ENCODE peak calls at places on chromosomes 7 and 10, in nine cellular contexts. One of them, this sample, is unnamed.

GRCh38 chr7:13407911-13408310 is 581.6 kb downstream of the ETV1 start:
- DNase-seq in upper lobe of right lung: no peak
- DNase-seq in IMR-90: no peak
- DNase-seq in AG10803: no peak
- DNase-seq in GM12865: no peak
- DNase-seq in astrocyte of the spinal cord: no peak
- DNase-seq in Calu3: no peak
- DNase-seq in cardiac muscle cell: no peak
- DNase-seq in astrocyte of the cerebellum: no peak
- DNase-seq in this sample: no peak

GRCh38 chr10:43249962-43250624 is 16.8 kb downstream of the RASGEF1A start:
- DNase-seq in upper lobe of right lung: peak; percentile 54
- DNase-seq in IMR-90: no peak
- DNase-seq in AG10803: no peak
- DNase-seq in GM12865: no peak
- DNase-seq in astrocyte of the spinal cord: no peak
- DNase-seq in Calu3: peak; percentile 30
- DNase-seq in cardiac muscle cell: no peak
- DNase-seq in astrocyte of the cerebellum: no peak
- DNase-seq in this sample: no peak

GRCh38 chr10:31426425-31426824 is 107.4 kb downstream of the ZEB1 start:
- DNase-seq in upper lobe of right lung: no peak
- DNase-seq in IMR-90: peak; percentile 94
- DNase-seq in AG10803: peak; percentile 64
- DNase-seq in GM12865: no peak
- DNase-seq in astrocyte of the spinal cord: peak; percentile 89
- DNase-seq in Calu3: no peak
- DNase-seq in cardiac muscle cell: peak; percentile 90
- DNase-seq in astrocyte of the cerebellum: peak; percentile 75
- DNase-seq in this sample: peak; percentile 83

GRCh38 chr10:12685261-12685861 is 316.2 kb downstream of the CCDC3 start:
- DNase-seq in upper lobe of right lung: no peak
- DNase-seq in IMR-90: no peak
- DNase-seq in AG10803: no peak
- DNase-seq in GM12865: no peak
- DNase-seq in astrocyte of the spinal cord: peak; percentile 12
- DNase-seq in Calu3: no peak
- DNase-seq in cardiac muscle cell: no peak
- DNase-seq in astrocyte of the cerebellum: no peak
- DNase-seq in this sample: no peak

GRCh38 chr7:55432937-55433784 is 68.0 kb downstream of the LANCL2 start:
- DNase-seq in upper lobe of right lung: no peak
- DNase-seq in IMR-90: peak; percentile 59
- DNase-seq in AG10803: peak; percentile 47
- DNase-seq in GM12865: peak; percentile 65
- DNase-seq in astrocyte of the spinal cord: peak; percentile 51
- DNase-seq in Calu3: peak; percentile 51
- DNase-seq in cardiac muscle cell: peak; percentile 47
- DNase-seq in astrocyte of the cerebellum: peak; percentile 37
- DNase-seq in this sample: peak; percentile 50

GRCh38 chr7:32611700-32612099 is 116.4 kb downstream of the AVL9 start:
- DNase-seq in upper lobe of right lung: no peak
- DNase-seq in IMR-90: no peak
- DNase-seq in AG10803: no peak
- DNase-seq in GM12865: no peak
- DNase-seq in astrocyte of the spinal cord: no peak
- DNase-seq in Calu3: no peak
- DNase-seq in cardiac muscle cell: no peak
- DNase-seq in astrocyte of the cerebellum: no peak
- DNase-seq in this sample: no peak

GRCh38 chr10:121927361-121927840 is 430 bp downstream of the ATE1 start:
- DNase-seq in upper lobe of right lung: peak; percentile 78
- DNase-seq in IMR-90: peak; percentile 43
- DNase-seq in AG10803: peak; percentile 29
- DNase-seq in GM12865: peak; percentile 58
- DNase-seq in astrocyte of the spinal cord: peak; percentile 47
- DNase-seq in Calu3: peak; percentile 41
- DNase-seq in cardiac muscle cell: peak; percentile 50
- DNase-seq in astrocyte of the cerebellum: no peak
- DNase-seq in this sample: peak; percentile 30

GRCh38 chr7:144384071-144384470 is 19.4 kb downstream of the NOBOX start:
- DNase-seq in upper lobe of right lung: no peak
- DNase-seq in IMR-90: no peak
- DNase-seq in AG10803: no peak
- DNase-seq in GM12865: peak; percentile 56
- DNase-seq in astrocyte of the spinal cord: peak; percentile 28
- DNase-seq in Calu3: peak; percentile 32
- DNase-seq in cardiac muscle cell: peak; percentile 30
- DNase-seq in astrocyte of the cerebellum: no peak
- DNase-seq in this sample: no peak

GRCh38 chr7:23767514-23767913 is 57.5 kb downstream of the STK31 start:
- DNase-seq in upper lobe of right lung: no peak
- DNase-seq in IMR-90: no peak
- DNase-seq in AG10803: no peak
- DNase-seq in GM12865: no peak
- DNase-seq in astrocyte of the spinal cord: no peak
- DNase-seq in Calu3: no peak
- DNase-seq in cardiac muscle cell: no peak
- DNase-seq in astrocyte of the cerebellum: no peak
- DNase-seq in this sample: no peak

GRCh38 chr10:132138596-132138995 is 48.2 kb upstream of the DPYSL4 start:
- DNase-seq in upper lobe of right lung: no peak
- DNase-seq in IMR-90: no peak
- DNase-seq in AG10803: no peak
- DNase-seq in GM12865: no peak
- DNase-seq in astrocyte of the spinal cord: no peak
- DNase-seq in Calu3: no peak
- DNase-seq in cardiac muscle cell: no peak
- DNase-seq in astrocyte of the cerebellum: no peak
- DNase-seq in this sample: no peak

GRCh38 chr10:110218627-110219026 is 11.2 kb downstream of the MXI1 start:
- DNase-seq in upper lobe of right lung: no peak
- DNase-seq in IMR-90: no peak
- DNase-seq in AG10803: no peak
- DNase-seq in GM12865: no peak
- DNase-seq in astrocyte of the spinal cord: no peak
- DNase-seq in Calu3: no peak
- DNase-seq in cardiac muscle cell: no peak
- DNase-seq in astrocyte of the cerebellum: no peak
- DNase-seq in this sample: no peak

GRCh38 chr7:16098585-16099179 is 322.7 kb downstream of the CRPPA start:
- DNase-seq in upper lobe of right lung: no peak
- DNase-seq in IMR-90: peak; percentile 16
- DNase-seq in AG10803: peak; percentile 12
- DNase-seq in GM12865: no peak
- DNase-seq in astrocyte of the spinal cord: peak; percentile 19
- DNase-seq in Calu3: peak; percentile 63
- DNase-seq in cardiac muscle cell: peak; percentile 51
- DNase-seq in astrocyte of the cerebellum: no peak
- DNase-seq in this sample: peak; percentile 33

GRCh38 chr10:12250181-12250580 is 54.2 kb downstream of the CDC123 start:
- DNase-seq in upper lobe of right lung: no peak
- DNase-seq in IMR-90: no peak
- DNase-seq in AG10803: no peak
- DNase-seq in GM12865: no peak
- DNase-seq in astrocyte of the spinal cord: no peak
- DNase-seq in Calu3: no peak
- DNase-seq in cardiac muscle cell: no peak
- DNase-seq in astrocyte of the cerebellum: no peak
- DNase-seq in this sample: no peak

GRCh38 chr7:157488966-157489365 is 152.2 kb downstream of the DNAJB6 start:
- DNase-seq in upper lobe of right lung: no peak
- DNase-seq in IMR-90: no peak
- DNase-seq in AG10803: no peak
- DNase-seq in GM12865: no peak
- DNase-seq in astrocyte of the spinal cord: no peak
- DNase-seq in Calu3: no peak
- DNase-seq in cardiac muscle cell: no peak
- DNase-seq in astrocyte of the cerebellum: no peak
- DNase-seq in this sample: no peak

GRCh38 chr7:42145539-42145938 is 91.5 kb downstream of the GLI3 start:
- DNase-seq in upper lobe of right lung: no peak
- DNase-seq in IMR-90: no peak
- DNase-seq in AG10803: no peak
- DNase-seq in GM12865: no peak
- DNase-seq in astrocyte of the spinal cord: no peak
- DNase-seq in Calu3: no peak
- DNase-seq in cardiac muscle cell: no peak
- DNase-seq in astrocyte of the cerebellum: no peak
- DNase-seq in this sample: no peak
- TF ChIP-seq CTCF in upper lobe of right lung: no peak
- TF ChIP-seq CTCF in IMR-90: no peak
- TF ChIP-seq CTCF in AG10803: no peak
- TF ChIP-seq CTCF in GM12865: no peak
- TF ChIP-seq CTCF in astrocyte of the spinal cord: no peak
- TF ChIP-seq CTCF in Calu3: no peak
- TF ChIP-seq CTCF in cardiac muscle cell: no peak
- TF ChIP-seq CTCF in astrocyte of the cerebellum: no peak
- TF ChIP-seq CTCF in this sample: no peak

GRCh38 chr10:84329094-84329611 is 764 bp downstream of the CCSER2 start:
- DNase-seq in upper lobe of right lung: no peak
- DNase-seq in IMR-90: peak; percentile 59
- DNase-seq in AG10803: peak; percentile 42
- DNase-seq in GM12865: peak; percentile 73
- DNase-seq in astrocyte of the spinal cord: peak; percentile 63
- DNase-seq in Calu3: no peak
- DNase-seq in cardiac muscle cell: peak; percentile 49
- DNase-seq in astrocyte of the cerebellum: no peak
- DNase-seq in this sample: peak; percentile 54
- TF ChIP-seq CTCF in upper lobe of right lung: no peak
- TF ChIP-seq CTCF in IMR-90: no peak
- TF ChIP-seq CTCF in AG10803: no peak
- TF ChIP-seq CTCF in GM12865: no peak
- TF ChIP-seq CTCF in astrocyte of the spinal cord: no peak
- TF ChIP-seq CTCF in Calu3: no peak
- TF ChIP-seq CTCF in cardiac muscle cell: no peak
- TF ChIP-seq CTCF in astrocyte of the cerebellum: no peak
- TF ChIP-seq CTCF in this sample: no peak

GRCh38 chr10:48442809-48443177 is 136.3 kb downstream of the MAPK8 start:
- DNase-seq in upper lobe of right lung: no peak
- DNase-seq in IMR-90: no peak
- DNase-seq in AG10803: no peak
- DNase-seq in GM12865: no peak
- DNase-seq in astrocyte of the spinal cord: no peak
- DNase-seq in Calu3: no peak
- DNase-seq in cardiac muscle cell: no peak
- DNase-seq in astrocyte of the cerebellum: no peak
- DNase-seq in this sample: no peak

GRCh38 chr10:48442090-48442808 is 135.8 kb downstream of the MAPK8 start:
- DNase-seq in upper lobe of right lung: no peak
- DNase-seq in IMR-90: no peak
- DNase-seq in AG10803: no peak
- DNase-seq in GM12865: no peak
- DNase-seq in astrocyte of the spinal cord: no peak
- DNase-seq in Calu3: no peak
- DNase-seq in cardiac muscle cell: no peak
- DNase-seq in astrocyte of the cerebellum: no peak
- DNase-seq in this sample: no peak

GRCh38 chr10:48444861-48445841 is 138.7 kb downstream of the MAPK8 start:
- DNase-seq in upper lobe of right lung: peak; percentile 58
- DNase-seq in IMR-90: no peak
- DNase-seq in AG10803: no peak
- DNase-seq in GM12865: no peak
- DNase-seq in astrocyte of the spinal cord: no peak
- DNase-seq in Calu3: peak; percentile 85
- DNase-seq in cardiac muscle cell: no peak
- DNase-seq in astrocyte of the cerebellum: no peak
- DNase-seq in this sample: no peak

GRCh38 chr10:48445932-48446331 is 139.5 kb downstream of the MAPK8 start:
- DNase-seq in upper lobe of right lung: no peak
- DNase-seq in IMR-90: no peak
- DNase-seq in AG10803: no peak
- DNase-seq in GM12865: no peak
- DNase-seq in astrocyte of the spinal cord: no peak
- DNase-seq in Calu3: no peak
- DNase-seq in cardiac muscle cell: no peak
- DNase-seq in astrocyte of the cerebellum: no peak
- DNase-seq in this sample: no peak

GRCh38 chr10:48444266-48444665 is 137.8 kb downstream of the MAPK8 start:
- DNase-seq in upper lobe of right lung: no peak
- DNase-seq in IMR-90: peak; percentile 51
- DNase-seq in AG10803: peak; percentile 29
- DNase-seq in GM12865: peak; percentile 15
- DNase-seq in astrocyte of the spinal cord: peak; percentile 56
- DNase-seq in Calu3: no peak
- DNase-seq in cardiac muscle cell: peak; percentile 39
- DNase-seq in astrocyte of the cerebellum: peak; percentile 42
- DNase-seq in this sample: peak; percentile 35
- TF ChIP-seq CTCF in upper lobe of right lung: no peak
- TF ChIP-seq CTCF in IMR-90: peak; percentile 33
- TF ChIP-seq CTCF in AG10803: peak; percentile 24
- TF ChIP-seq CTCF in GM12865: peak; percentile 6
- TF ChIP-seq CTCF in astrocyte of the spinal cord: peak; percentile 51
- TF ChIP-seq CTCF in Calu3: no peak
- TF ChIP-seq CTCF in cardiac muscle cell: peak; percentile 12
- TF ChIP-seq CTCF in astrocyte of the cerebellum: peak; percentile 53
- TF ChIP-seq CTCF in this sample: no peak

GRCh38 chr10:26739087-26739631 is 41.7 kb downstream of the PDSS1 start:
- DNase-seq in upper lobe of right lung: no peak
- DNase-seq in IMR-90: no peak
- DNase-seq in AG10803: no peak
- DNase-seq in GM12865: peak; percentile 78
- DNase-seq in astrocyte of the spinal cord: no peak
- DNase-seq in Calu3: no peak
- DNase-seq in cardiac muscle cell: no peak
- DNase-seq in astrocyte of the cerebellum: no peak
- DNase-seq in this sample: no peak

GRCh38 chr10:26738354-26738753 is 40.9 kb downstream of the PDSS1 start:
- DNase-seq in upper lobe of right lung: no peak
- DNase-seq in IMR-90: no peak
- DNase-seq in AG10803: no peak
- DNase-seq in GM12865: peak; percentile 30
- DNase-seq in astrocyte of the spinal cord: no peak
- DNase-seq in Calu3: no peak
- DNase-seq in cardiac muscle cell: no peak
- DNase-seq in astrocyte of the cerebellum: no peak
- DNase-seq in this sample: no peak

GRCh38 chr10:26743091-26743490 is 45.6 kb downstream of the PDSS1 start:
- DNase-seq in upper lobe of right lung: no peak
- DNase-seq in IMR-90: peak; percentile 32
- DNase-seq in AG10803: peak; percentile 11
- DNase-seq in GM12865: no peak
- DNase-seq in astrocyte of the spinal cord: no peak
- DNase-seq in Calu3: no peak
- DNase-seq in cardiac muscle cell: no peak
- DNase-seq in astrocyte of the cerebellum: no peak
- DNase-seq in this sample: no peak

GRCh38 chr10:26737730-26738129 is 40.2 kb downstream of the PDSS1 start:
- DNase-seq in upper lobe of right lung: no peak
- DNase-seq in IMR-90: peak; percentile 55
- DNase-seq in AG10803: peak; percentile 33
- DNase-seq in GM12865: peak; percentile 94
- DNase-seq in astrocyte of the spinal cord: peak; percentile 43
- DNase-seq in Calu3: no peak
- DNase-seq in cardiac muscle cell: peak; percentile 21
- DNase-seq in astrocyte of the cerebellum: no peak
- DNase-seq in this sample: peak; percentile 15

DNA sequence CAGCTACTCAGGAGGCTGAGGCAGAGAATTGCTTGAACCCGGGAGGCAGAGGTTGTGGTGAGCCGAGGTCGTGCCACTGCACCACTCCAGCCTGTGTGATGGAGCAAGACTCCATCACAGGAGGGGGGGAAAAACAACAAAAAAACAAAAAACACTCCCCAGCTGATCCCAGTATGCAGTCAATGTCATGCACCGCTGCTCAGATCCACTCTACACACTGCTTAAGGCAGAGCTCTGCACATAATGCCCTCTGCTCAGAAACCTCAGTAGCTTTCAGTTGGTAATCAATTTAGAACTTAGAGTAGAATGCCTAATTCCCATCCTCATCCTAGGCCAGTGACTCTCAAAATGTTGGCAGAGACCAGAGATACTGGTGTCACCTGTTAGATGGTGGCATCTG is 43.9 kb downstream of the PDSS1 start:
- DNase-seq in upper lobe of right lung: no peak
- DNase-seq in IMR-90: no peak
- DNase-seq in AG10803: no peak
- DNase-seq in GM12865: peak; percentile 46
- DNase-seq in astrocyte of the spinal cord: no peak
- DNase-seq in Calu3: no peak
- DNase-seq in cardiac muscle cell: no peak
- DNase-seq in astrocyte of the cerebellum: no peak
- DNase-seq in this sample: no peak
- TF ChIP-seq CTCF in upper lobe of right lung: no peak
- TF ChIP-seq CTCF in IMR-90: no peak
- TF ChIP-seq CTCF in AG10803: no peak
- TF ChIP-seq CTCF in GM12865: no peak
- TF ChIP-seq CTCF in astrocyte of the spinal cord: no peak
- TF ChIP-seq CTCF in Calu3: no peak
- TF ChIP-seq CTCF in cardiac muscle cell: no peak
- TF ChIP-seq CTCF in astrocyte of the cerebellum: no peak
- TF ChIP-seq CTCF in this sample: no peak

This sample was measured in fibroblast of the aortic adventitia.